ENCODE peak calls at places on chromosomes 11 and 22, in eight cellular contexts. U is DND-41, I is HepG2, R is IMR-90, C is tibial artery, O is mesendoderm, F is endodermal cell, S is mesenchymal stem cell. N is an unnamed sample. For H3K27me3 and H3K4me1, the result is how much of the 10 kb centered on the place peaks cover.

GRCh38 chr22:40310771-40311120 is 35.6 kb upstream of the ADSL start:
- DNase-seq in R (no peak), I (no peak), S (no peak), U (no peak), O (no peak), C (no peak), F (peak), N (no peak)

GRCh38 chr22:27639180-27640086 is 162.1 kb downstream of the MN1 start:
- DNase-seq in S (no peak), I (no peak), F (no peak), O (no peak), U (no peak), C (no peak), R (no peak), N (no peak)

GRCh38 chr11:123702137-123702536 is 39.3 kb downstream of the ZNF202 start:
- DNase-seq in F (no peak), S (no peak), R (no peak), C (no peak), I (no peak), O (no peak), U (peak), N (no peak)

GRCh38 chr11:93370260-93370659 is 39.7 kb downstream of the DEUP1 start:
- DNase-seq in I (no peak), U (no peak), F (no peak), S (no peak), R (no peak), C (no peak), O (no peak), N (no peak)

GRCh38 chr11:68128682-68129327 is 7.6 kb upstream of the CHKA start:
- DNase-seq in R (peak), U (no peak), O (peak), F (peak), S (peak), I (peak), C (peak), N (no peak)

GRCh38 chr11:122804161-122804560 is 34.1 kb upstream of the CRTAM start:
- DNase-seq in C (no peak), R (no peak), O (peak), U (no peak), S (no peak), I (no peak), F (no peak), N (no peak)

GRCh38 chr11:1162153-1162497 is 4.4 kb downstream of the MUC5AC start:
- DNase-seq in R (no peak), F (no peak), U (no peak), I (no peak), C (peak), O (no peak), S (no peak), N (no peak)

GRCh38 chr11:46120361-46120710 is 918 bp downstream of the PHF21A start:
- DNase-seq in S (no peak), O (no peak), C (peak), U (no peak), I (no peak), F (no peak), R (no peak), N (no peak)

GRCh38 chr11:36288442-36289225 is 590 bp downstream of the COMMD9 start:
- DNase-seq in U (no peak), C (no peak), S (no peak), O (peak), I (no peak), R (no peak), F (peak), N (peak)

GRCh38 chr22:39671936-39672335 is 101.4 kb downstream of the CACNA1I start:
- DNase-seq in S (no peak), U (no peak), R (no peak), F (no peak), I (no peak), C (no peak), O (no peak), N (no peak)

GRCh38 chr11:61507012-61507768 is 1.4 kb upstream of the LRRC10B start:
- DNase-seq in I (no peak), R (no peak), S (no peak), U (no peak), F (no peak), O (no peak), C (no peak), N (no peak)

GRCh38 chr11:17640493-17641164 is 78.7 kb upstream of the MYOD1 start:
- DNase-seq in O (no peak), U (no peak), S (no peak), C (no peak), I (no peak), R (no peak), F (peak), N (no peak)

GRCh38 chr11:73004088-73004487 is 138.0 kb downstream of the FCHSD2 start:
- DNase-seq in F (no peak), C (no peak), S (no peak), I (no peak), O (no peak), R (no peak), U (no peak), N (no peak)

GRCh38 chr11:44748606-44749005 is 21.8 kb downstream of the TSPAN18 start:
- DNase-seq in R (no peak), U (no peak), I (no peak), O (no peak), C (peak), F (peak), S (no peak), N (no peak)

GRCh38 chr11:132576706-132577105 is 955.6 kb downstream of the OPCML start:
- DNase-seq in O (peak), U (no peak), C (no peak), I (no peak), R (peak), S (peak), F (peak), N (no peak)

GRCh38 chr22:42970029-42970428 is 44.9 kb downstream of the PACSIN2 start:
- DNase-seq in R (no peak), C (no peak), F (no peak), I (no peak), S (no peak), U (no peak), O (peak), N (no peak)
- H3K4me3 ChIP-seq in R (no peak), C (no peak), F (no peak), I (no peak), S (no peak), U (no peak), O (no peak), N (no peak)

DNA sequence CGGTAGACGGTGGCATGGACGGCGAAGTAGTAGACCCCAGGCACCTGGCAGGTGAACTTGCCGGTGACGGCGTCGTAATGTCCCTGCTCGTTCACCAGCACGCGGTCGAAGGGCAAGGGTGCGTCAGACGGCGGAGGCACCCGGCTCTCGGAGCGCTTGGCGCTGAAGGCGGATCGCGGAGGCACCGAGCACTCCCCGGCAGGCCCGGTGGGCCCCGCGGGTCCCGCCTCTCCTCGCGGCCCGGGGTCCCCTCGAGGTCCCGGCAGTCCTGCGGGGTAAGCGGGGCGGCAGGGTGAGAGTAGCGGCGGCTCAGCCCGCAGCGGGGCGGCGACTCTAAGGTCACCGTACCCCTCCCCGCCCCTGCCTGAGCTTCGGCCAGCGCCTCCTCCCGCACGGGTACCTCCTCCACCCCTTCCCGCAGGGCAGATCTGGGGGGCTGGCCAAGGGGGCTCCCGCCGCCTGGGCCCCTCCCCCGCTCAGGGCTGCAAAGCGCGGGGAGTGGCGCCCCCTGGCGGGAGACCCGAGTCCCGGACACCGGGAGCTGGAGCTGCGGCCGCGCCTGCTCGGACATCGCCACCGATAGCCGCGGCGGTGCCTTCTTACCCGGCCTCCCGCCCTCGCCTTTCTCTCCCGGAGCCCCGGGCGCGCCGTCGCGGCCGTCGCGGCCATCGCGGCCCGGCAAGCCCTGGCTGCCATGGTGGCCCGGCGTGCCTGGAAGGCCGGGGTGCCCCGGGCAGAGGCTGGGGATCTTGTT is 925 bp downstream of the C1QTNF5 start:
- DNase-seq in I (peak), O (peak), U (no peak), C (peak), R (no peak), F (peak), S (peak), N (no peak)
- H3K27me3 ChIP-seq in I (under half), O (under half), U (under half), C (under half), R (under half), F (half or more), S (under half), N (under half)

DNA sequence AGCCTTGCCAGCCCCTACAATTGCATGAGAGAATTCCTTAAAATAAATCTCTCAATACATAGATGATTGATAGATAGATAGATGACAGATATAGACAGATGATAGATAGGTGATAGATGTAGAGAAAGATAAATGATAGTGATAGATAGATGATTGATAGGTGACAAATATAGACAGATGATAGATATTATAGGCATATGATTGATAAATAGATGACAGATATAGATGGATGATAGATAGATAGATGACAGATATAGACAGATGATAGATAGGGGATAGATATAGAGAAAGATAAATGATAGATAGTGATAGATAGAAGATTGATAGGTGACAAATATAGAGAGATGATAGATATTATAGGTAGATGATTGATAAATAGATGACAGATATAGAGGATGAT is 564.6 kb downstream of the ETS1 start:
- DNase-seq in O (no peak), R (no peak), I (no peak), F (no peak), C (no peak), S (no peak), U (no peak), N (no peak)
- H3K4me1 ChIP-seq in O (under half), R (under half), I (under half), F (under half), C (under half), S (under half), U (under half), N (under half)

DNA sequence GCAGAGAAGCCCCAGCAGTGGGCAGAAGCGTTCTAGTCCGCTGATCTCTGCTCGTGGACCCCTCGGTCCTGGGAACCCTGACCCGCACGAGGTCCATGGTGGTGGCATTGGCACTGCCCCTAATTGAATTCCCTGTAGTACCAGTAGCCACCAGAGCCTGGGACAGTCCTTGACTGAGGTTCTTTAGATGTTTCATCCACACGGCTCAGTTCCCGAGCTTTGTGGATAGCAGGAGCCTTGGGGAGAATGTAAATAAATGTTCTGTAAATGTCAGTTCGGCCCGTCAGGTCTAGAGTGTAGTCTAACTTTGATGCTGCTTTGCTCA is 39.4 kb upstream of the SEPTIN5 start:
- DNase-seq in C (no peak), F (peak), R (no peak), S (no peak), U (no peak), O (no peak), I (no peak), N (no peak)
- H3K4me3 ChIP-seq in C (no peak), F (no peak), R (no peak), S (no peak), U (no peak), O (no peak), I (no peak), N (no peak)

N was measured in CD4-positive, CD25-positive, alpha-beta regulatory T cell.